ENCODE peak calls at places on chromosome 18, in seven cellular contexts. One of them, this sample, is unnamed.

GRCh38 chr18:23776306-23776705 is 87.1 kb downstream of the LAMA3 start:
- DNase-seq in breast epithelium: no peak
- DNase-seq in lower lobe of right lung: no peak
- DNase-seq in mammary epithelial cell: no peak
- DNase-seq in uterus: no peak
- DNase-seq in astrocyte of the spinal cord: no peak
- DNase-seq in fibroblast of mammary gland: no peak
- DNase-seq in this sample: peak

GRCh38 chr18:572499-573289 is 7.5 kb upstream of the CETN1 start:
- DNase-seq in uterus: no peak
- DNase-seq in lower lobe of right lung: no peak
- DNase-seq in astrocyte of the spinal cord: no peak
- DNase-seq in fibroblast of mammary gland: no peak
- DNase-seq in breast epithelium: no peak
- DNase-seq in mammary epithelial cell: no peak
- DNase-seq in this sample: no peak

GRCh38 chr18:77124452-77124922 is 8.1 kb downstream of the MBP start:
- DNase-seq in uterus: no peak
- DNase-seq in astrocyte of the spinal cord: peak
- DNase-seq in lower lobe of right lung: no peak
- DNase-seq in mammary epithelial cell: no peak
- DNase-seq in fibroblast of mammary gland: no peak
- DNase-seq in breast epithelium: no peak
- DNase-seq in this sample: peak

GRCh38 chr18:44791520-44791919 is 110.8 kb downstream of the SETBP1 start:
- DNase-seq in astrocyte of the spinal cord: no peak
- DNase-seq in fibroblast of mammary gland: peak
- DNase-seq in breast epithelium: no peak
- DNase-seq in mammary epithelial cell: no peak
- DNase-seq in uterus: peak
- DNase-seq in lower lobe of right lung: no peak
- DNase-seq in this sample: no peak

GRCh38 chr18:3649559-3650426 is 199.8 kb downstream of the TGIF1 start:
- DNase-seq in astrocyte of the spinal cord: peak
- DNase-seq in fibroblast of mammary gland: peak
- DNase-seq in uterus: peak
- DNase-seq in mammary epithelial cell: peak
- DNase-seq in lower lobe of right lung: no peak
- DNase-seq in breast epithelium: no peak
- DNase-seq in this sample: peak

GRCh38 chr18:55903911-55904310 is 315.9 kb upstream of the TCF4 start:
- DNase-seq in astrocyte of the spinal cord: no peak
- DNase-seq in lower lobe of right lung: no peak
- DNase-seq in fibroblast of mammary gland: no peak
- DNase-seq in mammary epithelial cell: no peak
- DNase-seq in breast epithelium: no peak
- DNase-seq in uterus: no peak
- DNase-seq in this sample: no peak

GRCh38 chr18:55833543-55833942 is 245.6 kb upstream of the TCF4 start:
- DNase-seq in fibroblast of mammary gland: peak
- DNase-seq in lower lobe of right lung: no peak
- DNase-seq in uterus: no peak
- DNase-seq in mammary epithelial cell: peak
- DNase-seq in astrocyte of the spinal cord: peak
- DNase-seq in breast epithelium: no peak
- DNase-seq in this sample: peak

GRCh38 chr18:22482948-22483347 is 65.2 kb upstream of the CTAGE1 start:
- DNase-seq in fibroblast of mammary gland: no peak
- DNase-seq in lower lobe of right lung: no peak
- DNase-seq in mammary epithelial cell: no peak
- DNase-seq in astrocyte of the spinal cord: no peak
- DNase-seq in breast epithelium: no peak
- DNase-seq in uterus: no peak
- DNase-seq in this sample: no peak

GRCh38 chr18:78948221-78948620 is 31.4 kb upstream of the SALL3 start:
- DNase-seq in breast epithelium: no peak
- DNase-seq in lower lobe of right lung: no peak
- DNase-seq in astrocyte of the spinal cord: no peak
- DNase-seq in mammary epithelial cell: no peak
- DNase-seq in uterus: no peak
- DNase-seq in fibroblast of mammary gland: no peak
- DNase-seq in this sample: no peak

GRCh38 chr18:77106331-77106730 is 26.3 kb downstream of the MBP start:
- DNase-seq in fibroblast of mammary gland: no peak
- DNase-seq in breast epithelium: no peak
- DNase-seq in mammary epithelial cell: no peak
- DNase-seq in astrocyte of the spinal cord: no peak
- DNase-seq in uterus: no peak
- DNase-seq in lower lobe of right lung: no peak
- DNase-seq in this sample: no peak

GRCh38 chr18:50262977-50263376 is 3.3 kb downstream of the CFAP53 start:
- DNase-seq in uterus: no peak
- DNase-seq in mammary epithelial cell: no peak
- DNase-seq in breast epithelium: no peak
- DNase-seq in lower lobe of right lung: no peak
- DNase-seq in fibroblast of mammary gland: no peak
- DNase-seq in astrocyte of the spinal cord: no peak
- DNase-seq in this sample: no peak

GRCh38 chr18:63970803-63971191 is 916 bp downstream of the SERPINB8 start:
- DNase-seq in breast epithelium: no peak
- DNase-seq in lower lobe of right lung: peak
- DNase-seq in astrocyte of the spinal cord: no peak
- DNase-seq in mammary epithelial cell: peak
- DNase-seq in fibroblast of mammary gland: no peak
- DNase-seq in uterus: peak
- DNase-seq in this sample: peak

GRCh38 chr18:63098014-63098981 is 221.3 kb downstream of the BCL2 start:
- DNase-seq in fibroblast of mammary gland: no peak
- DNase-seq in breast epithelium: no peak
- DNase-seq in astrocyte of the spinal cord: no peak
- DNase-seq in uterus: no peak
- DNase-seq in mammary epithelial cell: no peak
- DNase-seq in lower lobe of right lung: no peak
- DNase-seq in this sample: no peak

GRCh38 chr18:68723539-68723938 is 8.6 kb upstream of the TMX3 start:
- DNase-seq in astrocyte of the spinal cord: no peak
- DNase-seq in fibroblast of mammary gland: no peak
- DNase-seq in breast epithelium: no peak
- DNase-seq in uterus: no peak
- DNase-seq in lower lobe of right lung: no peak
- DNase-seq in mammary epithelial cell: no peak
- DNase-seq in this sample: no peak

GRCh38 chr18:51273435-51273834 is 76.0 kb upstream of the MEX3C start:
- DNase-seq in breast epithelium: no peak
- DNase-seq in mammary epithelial cell: no peak
- DNase-seq in uterus: no peak
- DNase-seq in fibroblast of mammary gland: no peak
- DNase-seq in lower lobe of right lung: no peak
- DNase-seq in astrocyte of the spinal cord: no peak
- DNase-seq in this sample: no peak

GRCh38 chr18:46179306-46179705 is 75.1 kb downstream of the HAUS1 start:
- DNase-seq in fibroblast of mammary gland: no peak
- DNase-seq in uterus: no peak
- DNase-seq in lower lobe of right lung: no peak
- DNase-seq in breast epithelium: no peak
- DNase-seq in astrocyte of the spinal cord: no peak
- DNase-seq in mammary epithelial cell: no peak
- DNase-seq in this sample: no peak

GRCh38 chr18:78739115-78739514 is 240.5 kb upstream of the SALL3 start:
- DNase-seq in fibroblast of mammary gland: no peak
- DNase-seq in lower lobe of right lung: no peak
- DNase-seq in breast epithelium: no peak
- DNase-seq in astrocyte of the spinal cord: no peak
- DNase-seq in mammary epithelial cell: no peak
- DNase-seq in uterus: peak
- DNase-seq in this sample: no peak

GRCh38 chr18:3710712-3711269 is 260.8 kb downstream of the TGIF1 start:
- DNase-seq in mammary epithelial cell: peak
- DNase-seq in breast epithelium: no peak
- DNase-seq in lower lobe of right lung: peak
- DNase-seq in uterus: no peak
- DNase-seq in astrocyte of the spinal cord: no peak
- DNase-seq in fibroblast of mammary gland: no peak
- DNase-seq in this sample: peak

GRCh38 chr18:75206637-75207297 is 2.2 kb downstream of the PTGR3 start:
- DNase-seq in mammary epithelial cell: no peak
- DNase-seq in astrocyte of the spinal cord: no peak
- DNase-seq in breast epithelium: no peak
- DNase-seq in fibroblast of mammary gland: no peak
- DNase-seq in lower lobe of right lung: no peak
- DNase-seq in uterus: no peak
- DNase-seq in this sample: no peak

GRCh38 chr18:7393080-7393479 is 162.2 kb downstream of the LRRC30 start:
- DNase-seq in fibroblast of mammary gland: no peak
- DNase-seq in mammary epithelial cell: no peak
- DNase-seq in breast epithelium: no peak
- DNase-seq in uterus: no peak
- DNase-seq in astrocyte of the spinal cord: no peak
- DNase-seq in lower lobe of right lung: no peak
- DNase-seq in this sample: no peak
- TF ChIP-seq CTCF in fibroblast of mammary gland: no peak
- TF ChIP-seq CTCF in mammary epithelial cell: no peak
- TF ChIP-seq CTCF in breast epithelium: no peak
- TF ChIP-seq CTCF in uterus: no peak
- TF ChIP-seq CTCF in astrocyte of the spinal cord: no peak
- TF ChIP-seq CTCF in lower lobe of right lung: no peak
- TF ChIP-seq CTCF in this sample: no peak

GRCh38 chr18:58962331-58962730 is 97.7 kb downstream of the ZNF532 start:
- DNase-seq in breast epithelium: no peak
- DNase-seq in fibroblast of mammary gland: no peak
- DNase-seq in astrocyte of the spinal cord: no peak
- DNase-seq in lower lobe of right lung: no peak
- DNase-seq in mammary epithelial cell: no peak
- DNase-seq in uterus: no peak
- DNase-seq in this sample: no peak

GRCh38 chr18:58966704-58967103 is 102.0 kb downstream of the ZNF532 start:
- DNase-seq in fibroblast of mammary gland: no peak
- DNase-seq in astrocyte of the spinal cord: no peak
- DNase-seq in mammary epithelial cell: no peak
- DNase-seq in uterus: no peak
- DNase-seq in lower lobe of right lung: no peak
- DNase-seq in breast epithelium: no peak
- DNase-seq in this sample: no peak

GRCh38 chr18:58965291-58965929 is 100.7 kb downstream of the ZNF532 start:
- DNase-seq in fibroblast of mammary gland: no peak
- DNase-seq in mammary epithelial cell: no peak
- DNase-seq in astrocyte of the spinal cord: no peak
- DNase-seq in uterus: no peak
- DNase-seq in lower lobe of right lung: no peak
- DNase-seq in breast epithelium: no peak
- DNase-seq in this sample: no peak

GRCh38 chr18:58967643-58968291 is 103.1 kb downstream of the ZNF532 start:
- DNase-seq in breast epithelium: no peak
- DNase-seq in mammary epithelial cell: no peak
- DNase-seq in astrocyte of the spinal cord: no peak
- DNase-seq in fibroblast of mammary gland: no peak
- DNase-seq in lower lobe of right lung: no peak
- DNase-seq in uterus: no peak
- DNase-seq in this sample: peak

DNA sequence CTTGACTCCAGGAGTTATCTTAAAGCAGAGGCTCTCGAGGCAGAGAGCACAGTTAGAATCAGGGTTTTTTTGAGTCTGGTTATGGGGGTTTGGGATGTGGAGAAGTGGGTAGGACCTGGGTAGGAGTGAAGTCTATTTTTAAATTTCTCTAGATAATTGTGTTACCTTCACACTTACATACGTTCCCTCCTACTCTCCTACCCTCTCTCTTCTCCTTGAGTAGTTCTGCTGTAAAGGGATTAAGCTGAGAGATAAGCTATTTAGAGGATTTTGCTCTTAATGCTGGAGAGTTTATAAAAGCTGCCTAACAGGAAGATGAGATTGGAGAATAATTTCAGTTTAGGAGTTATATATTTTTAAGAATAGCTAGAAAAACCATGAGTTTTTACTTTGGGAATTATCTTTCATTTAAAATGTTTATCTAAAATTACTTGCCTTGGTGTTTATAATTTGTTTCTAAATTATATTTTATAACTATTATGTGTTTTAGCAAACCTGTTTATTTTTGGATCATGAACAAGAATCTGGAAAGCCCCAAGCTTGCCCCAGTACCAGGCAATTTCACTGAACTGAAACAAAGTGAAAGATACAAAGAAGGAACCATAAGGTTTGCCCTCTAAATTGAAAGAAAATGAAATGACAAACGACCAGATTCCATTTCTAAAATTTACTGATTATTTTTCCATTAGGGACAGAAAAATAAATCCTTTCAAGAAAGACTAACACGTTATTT is 101.4 kb downstream of the ZNF532 start:
- DNase-seq in mammary epithelial cell: no peak
- DNase-seq in uterus: no peak
- DNase-seq in lower lobe of right lung: no peak
- DNase-seq in astrocyte of the spinal cord: no peak
- DNase-seq in fibroblast of mammary gland: no peak
- DNase-seq in breast epithelium: no peak
- DNase-seq in this sample: no peak
- H3K4me3 ChIP-seq in mammary epithelial cell: no peak
- H3K4me3 ChIP-seq in uterus: no peak
- H3K4me3 ChIP-seq in lower lobe of right lung: no peak
- H3K4me3 ChIP-seq in astrocyte of the spinal cord: no peak
- H3K4me3 ChIP-seq in fibroblast of mammary gland: no peak
- H3K4me3 ChIP-seq in breast epithelium: no peak
- H3K4me3 ChIP-seq in this sample: no peak

DNA sequence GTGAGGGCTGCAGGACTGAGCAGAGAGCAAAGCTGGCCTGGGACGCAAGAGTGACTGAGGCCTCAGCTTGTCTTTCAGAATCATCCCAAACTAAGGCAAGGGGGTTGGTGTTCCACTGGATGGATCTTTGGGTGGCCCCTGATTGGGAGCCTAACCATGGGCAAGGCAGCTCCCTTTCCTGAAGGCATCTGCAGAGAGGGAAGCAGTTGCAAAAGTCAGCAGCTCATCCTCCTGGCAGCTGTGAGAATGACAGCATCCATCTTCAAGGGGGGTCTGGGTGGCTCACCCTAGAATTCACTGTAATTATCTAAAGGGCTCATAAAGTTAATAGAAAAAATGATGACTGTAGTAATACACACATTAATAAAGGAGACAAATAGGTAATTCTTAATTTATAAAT is 46.5 kb upstream of the RAB31 start:
- DNase-seq in uterus: no peak
- DNase-seq in lower lobe of right lung: no peak
- DNase-seq in mammary epithelial cell: no peak
- DNase-seq in astrocyte of the spinal cord: no peak
- DNase-seq in breast epithelium: no peak
- DNase-seq in fibroblast of mammary gland: peak
- DNase-seq in this sample: peak
- TF ChIP-seq CTCF in uterus: no peak
- TF ChIP-seq CTCF in lower lobe of right lung: no peak
- TF ChIP-seq CTCF in mammary epithelial cell: peak
- TF ChIP-seq CTCF in astrocyte of the spinal cord: peak
- TF ChIP-seq CTCF in breast epithelium: no peak
- TF ChIP-seq CTCF in fibroblast of mammary gland: peak
- TF ChIP-seq CTCF in this sample: peak

DNA sequence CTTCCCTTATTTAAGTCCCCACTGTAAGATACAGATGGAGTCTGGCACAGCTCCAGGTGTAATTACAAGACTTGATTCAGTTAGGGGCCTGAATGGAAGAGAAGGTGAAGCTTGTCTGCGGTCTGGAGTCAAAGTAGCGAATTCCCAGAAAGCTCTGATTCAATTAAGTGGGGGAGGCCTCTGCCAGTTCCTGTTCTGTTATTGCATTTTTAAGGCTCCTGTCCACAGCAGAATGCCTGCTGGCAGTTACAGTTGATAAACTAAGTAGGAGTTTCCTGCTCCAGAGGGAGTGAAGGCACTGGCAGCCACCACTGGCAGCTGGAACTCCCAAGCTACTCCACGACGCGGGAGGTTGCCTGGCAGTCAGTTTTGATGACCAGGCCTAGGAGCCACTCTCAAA is 181.1 kb downstream of the SOCS6 start:
- DNase-seq in uterus: no peak
- DNase-seq in astrocyte of the spinal cord: peak
- DNase-seq in breast epithelium: no peak
- DNase-seq in mammary epithelial cell: no peak
- DNase-seq in fibroblast of mammary gland: no peak
- DNase-seq in lower lobe of right lung: no peak
- DNase-seq in this sample: no peak
- H3K4me3 ChIP-seq in uterus: no peak
- H3K4me3 ChIP-seq in astrocyte of the spinal cord: no peak
- H3K4me3 ChIP-seq in breast epithelium: no peak
- H3K4me3 ChIP-seq in mammary epithelial cell: no peak
- H3K4me3 ChIP-seq in fibroblast of mammary gland: no peak
- H3K4me3 ChIP-seq in lower lobe of right lung: no peak
- H3K4me3 ChIP-seq in this sample: no peak

This sample was measured in foreskin fibroblast.